ENCODE peak calls at places on chromosomes 1 and 21, in eight cellular contexts. One of them, this sample, is unnamed.

GRCh38 chr1:25008192-25008485 is 78.1 kb upstream of the RUNX3 start:
- DNase-seq in fibroblast of lung: no peak
- DNase-seq in psoas muscle: no peak
- DNase-seq in stomach: no peak
- DNase-seq in neural progenitor cell: no peak
- DNase-seq in heart right ventricle: no peak
- DNase-seq in AG04450: no peak
- DNase-seq in OCI-LY7: no peak
- DNase-seq in this sample: no peak

GRCh38 chr1:58152709-58153108 is 393.8 kb downstream of the OMA1 start:
- DNase-seq in fibroblast of lung: no peak
- DNase-seq in psoas muscle: no peak
- DNase-seq in stomach: no peak
- DNase-seq in neural progenitor cell: no peak
- DNase-seq in heart right ventricle: no peak
- DNase-seq in AG04450: no peak
- DNase-seq in OCI-LY7: no peak
- DNase-seq in this sample: no peak

GRCh38 chr21:41817228-41817627 is 50.4 kb upstream of the RIPK4 start:
- DNase-seq in fibroblast of lung: peak
- DNase-seq in psoas muscle: no peak
- DNase-seq in stomach: peak
- DNase-seq in neural progenitor cell: peak
- DNase-seq in heart right ventricle: no peak
- DNase-seq in AG04450: peak
- DNase-seq in OCI-LY7: peak
- DNase-seq in this sample: peak

GRCh38 chr1:94819945-94820746 is at the start of gene SLC44A3:
- DNase-seq in fibroblast of lung: peak
- DNase-seq in psoas muscle: peak
- DNase-seq in stomach: peak
- DNase-seq in neural progenitor cell: peak
- DNase-seq in heart right ventricle: peak
- DNase-seq in AG04450: no peak
- DNase-seq in OCI-LY7: no peak
- DNase-seq in this sample: no peak

GRCh38 chr1:58785424-58786058 is 1.7 kb upstream of the JUN start:
- DNase-seq in fibroblast of lung: peak
- DNase-seq in psoas muscle: peak
- DNase-seq in stomach: peak
- DNase-seq in neural progenitor cell: peak
- DNase-seq in heart right ventricle: no peak
- DNase-seq in AG04450: no peak
- DNase-seq in OCI-LY7: peak
- DNase-seq in this sample: peak

GRCh38 chr1:228349701-228350171 is 56.9 kb downstream of the TRIM11 start:
- DNase-seq in fibroblast of lung: no peak
- DNase-seq in psoas muscle: peak
- DNase-seq in stomach: no peak
- DNase-seq in neural progenitor cell: no peak
- DNase-seq in heart right ventricle: peak
- DNase-seq in AG04450: no peak
- DNase-seq in OCI-LY7: no peak
- DNase-seq in this sample: no peak

GRCh38 chr1:223230161-223230881 is 87.3 kb upstream of the TLR5 start:
- DNase-seq in fibroblast of lung: peak
- DNase-seq in psoas muscle: no peak
- DNase-seq in stomach: no peak
- DNase-seq in neural progenitor cell: no peak
- DNase-seq in heart right ventricle: no peak
- DNase-seq in AG04450: peak
- DNase-seq in OCI-LY7: no peak
- DNase-seq in this sample: no peak

GRCh38 chr1:43867946-43868740 is 65.5 kb upstream of the ARTN start:
- DNase-seq in fibroblast of lung: peak
- DNase-seq in psoas muscle: no peak
- DNase-seq in stomach: no peak
- DNase-seq in neural progenitor cell: no peak
- DNase-seq in heart right ventricle: no peak
- DNase-seq in AG04450: no peak
- DNase-seq in OCI-LY7: no peak
- DNase-seq in this sample: no peak

GRCh38 chr1:33010946-33011731 is 25.5 kb downstream of the AK2 start:
- DNase-seq in fibroblast of lung: peak
- DNase-seq in psoas muscle: no peak
- DNase-seq in stomach: peak
- DNase-seq in neural progenitor cell: no peak
- DNase-seq in heart right ventricle: no peak
- DNase-seq in AG04450: no peak
- DNase-seq in OCI-LY7: no peak
- DNase-seq in this sample: peak

GRCh38 chr1:248688527-248689298 is 13.9 kb downstream of the OR14I1 start:
- DNase-seq in fibroblast of lung: no peak
- DNase-seq in psoas muscle: no peak
- DNase-seq in stomach: no peak
- DNase-seq in neural progenitor cell: no peak
- DNase-seq in heart right ventricle: no peak
- DNase-seq in AG04450: no peak
- DNase-seq in OCI-LY7: no peak
- DNase-seq in this sample: no peak

GRCh38 chr1:198118136-198118535 is 38.7 kb upstream of the NEK7 start:
- DNase-seq in fibroblast of lung: peak
- DNase-seq in psoas muscle: peak
- DNase-seq in stomach: no peak
- DNase-seq in neural progenitor cell: no peak
- DNase-seq in heart right ventricle: peak
- DNase-seq in AG04450: peak
- DNase-seq in OCI-LY7: no peak
- DNase-seq in this sample: peak

GRCh38 chr1:7893529-7894180 is 40.8 kb upstream of the UTS2 start:
- DNase-seq in fibroblast of lung: peak
- DNase-seq in psoas muscle: no peak
- DNase-seq in stomach: no peak
- DNase-seq in neural progenitor cell: no peak
- DNase-seq in heart right ventricle: no peak
- DNase-seq in AG04450: peak
- DNase-seq in OCI-LY7: no peak
- DNase-seq in this sample: no peak

GRCh38 chr1:176567190-176567794 is 104.3 kb downstream of the PAPPA2 start:
- DNase-seq in fibroblast of lung: peak
- DNase-seq in psoas muscle: no peak
- DNase-seq in stomach: no peak
- DNase-seq in neural progenitor cell: no peak
- DNase-seq in heart right ventricle: no peak
- DNase-seq in AG04450: no peak
- DNase-seq in OCI-LY7: no peak
- DNase-seq in this sample: peak

GRCh38 chr21:28737671-28738279 is 254.9 kb downstream of the LTN1 start:
- DNase-seq in fibroblast of lung: peak
- DNase-seq in psoas muscle: no peak
- DNase-seq in stomach: no peak
- DNase-seq in neural progenitor cell: no peak
- DNase-seq in heart right ventricle: no peak
- DNase-seq in AG04450: no peak
- DNase-seq in OCI-LY7: no peak
- DNase-seq in this sample: peak

GRCh38 chr21:17455451-17455850 is 57.4 kb upstream of the CXADR start:
- DNase-seq in fibroblast of lung: no peak
- DNase-seq in psoas muscle: no peak
- DNase-seq in stomach: no peak
- DNase-seq in neural progenitor cell: no peak
- DNase-seq in heart right ventricle: no peak
- DNase-seq in AG04450: no peak
- DNase-seq in OCI-LY7: no peak
- DNase-seq in this sample: no peak

GRCh38 chr21:37751268-37751975 is 164.8 kb downstream of the KCNJ6 start:
- DNase-seq in fibroblast of lung: no peak
- DNase-seq in psoas muscle: no peak
- DNase-seq in stomach: no peak
- DNase-seq in neural progenitor cell: no peak
- DNase-seq in heart right ventricle: no peak
- DNase-seq in AG04450: no peak
- DNase-seq in OCI-LY7: no peak
- DNase-seq in this sample: no peak

GRCh38 chr1:87221008-87221407 is 107.7 kb upstream of the LMO4 start:
- DNase-seq in fibroblast of lung: no peak
- DNase-seq in psoas muscle: no peak
- DNase-seq in stomach: no peak
- DNase-seq in neural progenitor cell: no peak
- DNase-seq in heart right ventricle: no peak
- DNase-seq in AG04450: no peak
- DNase-seq in OCI-LY7: no peak
- DNase-seq in this sample: no peak

GRCh38 chr1:211923065-211923464 is 92.5 kb upstream of the LPGAT1 start:
- DNase-seq in fibroblast of lung: no peak
- DNase-seq in psoas muscle: no peak
- DNase-seq in stomach: no peak
- DNase-seq in neural progenitor cell: no peak
- DNase-seq in heart right ventricle: no peak
- DNase-seq in AG04450: no peak
- DNase-seq in OCI-LY7: no peak
- DNase-seq in this sample: no peak

GRCh38 chr1:211921579-211922095 is 91.1 kb upstream of the LPGAT1 start:
- DNase-seq in fibroblast of lung: no peak
- DNase-seq in psoas muscle: no peak
- DNase-seq in stomach: no peak
- DNase-seq in neural progenitor cell: no peak
- DNase-seq in heart right ventricle: no peak
- DNase-seq in AG04450: no peak
- DNase-seq in OCI-LY7: no peak
- DNase-seq in this sample: no peak

GRCh38 chr1:211920602-211921226 is 90.2 kb upstream of the LPGAT1 start:
- DNase-seq in fibroblast of lung: peak
- DNase-seq in psoas muscle: no peak
- DNase-seq in stomach: no peak
- DNase-seq in neural progenitor cell: no peak
- DNase-seq in heart right ventricle: no peak
- DNase-seq in AG04450: no peak
- DNase-seq in OCI-LY7: no peak
- DNase-seq in this sample: no peak

GRCh38 chr1:211925016-211925415 is 94.5 kb upstream of the LPGAT1 start:
- DNase-seq in fibroblast of lung: no peak
- DNase-seq in psoas muscle: no peak
- DNase-seq in stomach: peak
- DNase-seq in neural progenitor cell: peak
- DNase-seq in heart right ventricle: no peak
- DNase-seq in AG04450: no peak
- DNase-seq in OCI-LY7: peak
- DNase-seq in this sample: no peak

GRCh38 chr1:211924256-211924655 is 93.7 kb upstream of the LPGAT1 start:
- DNase-seq in fibroblast of lung: no peak
- DNase-seq in psoas muscle: no peak
- DNase-seq in stomach: no peak
- DNase-seq in neural progenitor cell: no peak
- DNase-seq in heart right ventricle: no peak
- DNase-seq in AG04450: no peak
- DNase-seq in OCI-LY7: no peak
- DNase-seq in this sample: no peak
- TF ChIP-seq CTCF in fibroblast of lung: no peak
- TF ChIP-seq CTCF in psoas muscle: no peak
- TF ChIP-seq CTCF in stomach: no peak
- TF ChIP-seq CTCF in neural progenitor cell: no peak
- TF ChIP-seq CTCF in heart right ventricle: no peak
- TF ChIP-seq CTCF in AG04450: no peak
- TF ChIP-seq CTCF in OCI-LY7: no peak
- TF ChIP-seq CTCF in this sample: no peak

GRCh38 chr1:9826087-9826486 is 2.3 kb upstream of the CLSTN1 start:
- DNase-seq in fibroblast of lung: no peak
- DNase-seq in psoas muscle: no peak
- DNase-seq in stomach: no peak
- DNase-seq in neural progenitor cell: no peak
- DNase-seq in heart right ventricle: no peak
- DNase-seq in AG04450: no peak
- DNase-seq in OCI-LY7: no peak
- DNase-seq in this sample: no peak
- H3K4me3 ChIP-seq in fibroblast of lung: no peak
- H3K4me3 ChIP-seq in psoas muscle: no peak
- H3K4me3 ChIP-seq in stomach: no peak
- H3K4me3 ChIP-seq in neural progenitor cell: no peak
- H3K4me3 ChIP-seq in heart right ventricle: no peak
- H3K4me3 ChIP-seq in AG04450: no peak
- H3K4me3 ChIP-seq in OCI-LY7: no peak
- H3K4me3 ChIP-seq in this sample: peak

GRCh38 chr1:161033751-161034150 is 5.0 kb downstream of the TSTD1 start:
- DNase-seq in fibroblast of lung: no peak
- DNase-seq in psoas muscle: no peak
- DNase-seq in stomach: no peak
- DNase-seq in neural progenitor cell: no peak
- DNase-seq in heart right ventricle: no peak
- DNase-seq in AG04450: no peak
- DNase-seq in OCI-LY7: no peak
- DNase-seq in this sample: no peak

GRCh38 chr1:161039546-161039945 is 782 bp upstream of the TSTD1 start:
- DNase-seq in fibroblast of lung: no peak
- DNase-seq in psoas muscle: no peak
- DNase-seq in stomach: no peak
- DNase-seq in neural progenitor cell: no peak
- DNase-seq in heart right ventricle: no peak
- DNase-seq in AG04450: no peak
- DNase-seq in OCI-LY7: no peak
- DNase-seq in this sample: no peak

GRCh38 chr1:161037661-161038522 is 872 bp downstream of the TSTD1 start:
- DNase-seq in fibroblast of lung: no peak
- DNase-seq in psoas muscle: no peak
- DNase-seq in stomach: no peak
- DNase-seq in neural progenitor cell: peak
- DNase-seq in heart right ventricle: no peak
- DNase-seq in AG04450: no peak
- DNase-seq in OCI-LY7: peak
- DNase-seq in this sample: no peak

GRCh38 chr1:161039154-161039545 is 386 bp upstream of the TSTD1 start:
- DNase-seq in fibroblast of lung: no peak
- DNase-seq in psoas muscle: no peak
- DNase-seq in stomach: no peak
- DNase-seq in neural progenitor cell: no peak
- DNase-seq in heart right ventricle: no peak
- DNase-seq in AG04450: no peak
- DNase-seq in OCI-LY7: no peak
- DNase-seq in this sample: no peak

GRCh38 chr1:161038523-161039153 is at the start of gene TSTD1:
- DNase-seq in fibroblast of lung: no peak
- DNase-seq in psoas muscle: peak
- DNase-seq in stomach: peak
- DNase-seq in neural progenitor cell: peak
- DNase-seq in heart right ventricle: peak
- DNase-seq in AG04450: no peak
- DNase-seq in OCI-LY7: peak
- DNase-seq in this sample: peak
- TF ChIP-seq CTCF in fibroblast of lung: no peak
- TF ChIP-seq CTCF in psoas muscle: no peak
- TF ChIP-seq CTCF in stomach: no peak
- TF ChIP-seq CTCF in neural progenitor cell: no peak
- TF ChIP-seq CTCF in heart right ventricle: no peak
- TF ChIP-seq CTCF in AG04450: no peak
- TF ChIP-seq CTCF in OCI-LY7: peak
- TF ChIP-seq CTCF in this sample: no peak

DNA sequence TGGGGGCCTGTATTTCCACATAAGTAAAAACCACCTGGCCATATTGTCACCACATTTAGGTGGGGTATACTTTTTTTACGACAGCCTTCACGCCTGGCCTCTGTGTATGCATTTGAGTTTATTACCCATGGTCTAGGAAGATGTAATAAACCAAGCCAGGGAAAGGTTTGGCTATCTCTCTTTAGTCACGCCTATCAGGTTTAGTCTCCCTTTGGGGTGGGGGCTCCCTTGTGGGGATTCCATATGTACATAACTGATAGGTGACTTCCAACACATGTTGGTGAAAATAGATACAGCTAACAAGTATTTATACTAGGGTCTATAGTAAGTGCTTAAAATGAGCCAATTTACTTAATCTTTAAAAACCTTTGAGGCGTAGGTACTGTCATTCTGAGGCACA is 4.2 kb downstream of the YBX1 start:
- DNase-seq in fibroblast of lung: no peak
- DNase-seq in psoas muscle: no peak
- DNase-seq in stomach: no peak
- DNase-seq in neural progenitor cell: no peak
- DNase-seq in heart right ventricle: no peak
- DNase-seq in AG04450: no peak
- DNase-seq in OCI-LY7: no peak
- DNase-seq in this sample: no peak
- H3K4me3 ChIP-seq in fibroblast of lung: no peak
- H3K4me3 ChIP-seq in psoas muscle: peak
- H3K4me3 ChIP-seq in stomach: no peak
- H3K4me3 ChIP-seq in neural progenitor cell: peak
- H3K4me3 ChIP-seq in heart right ventricle: no peak
- H3K4me3 ChIP-seq in AG04450: no peak
- H3K4me3 ChIP-seq in OCI-LY7: peak
- H3K4me3 ChIP-seq in this sample: no peak